ENCODE peak calls at places on chromosome 19, in six cellular contexts. E is fibroblast of pulmonary artery, Y is choroid plexus epithelial cell, B is ascending aorta, X is astrocyte of the spinal cord, Z is neural progenitor cell. Q is an unnamed sample.

GRCh38 chr19:44653977-44654784 is 10.5 kb downstream of the PVR start:
- DNase-seq in Y (peak; percentile 63), E (peak; percentile 58), Z (peak; percentile 80), B (peak; percentile 78), X (peak; percentile 39), Q (no peak)

GRCh38 chr19:45469835-45470146 is 2.0 kb downstream of the FOSB start:
- DNase-seq in Z (no peak), E (no peak), B (no peak), X (peak; percentile 51), Y (peak; percentile 24), Q (no peak)

GRCh38 chr19:8631425-8631819 is 989 bp downstream of the NFILZ start:
- DNase-seq in B (peak; percentile 77), E (peak; percentile 47), Z (peak; percentile 87), Y (peak; percentile 96), X (peak; percentile 94), Q (no peak)

GRCh38 chr19:6229216-6229913 is 50.4 kb downstream of the MLLT1 start:
- DNase-seq in B (no peak), Y (no peak), Z (no peak), E (no peak), X (no peak), Q (no peak)

GRCh38 chr19:47485210-47485609 is 1.2 kb upstream of the KPTN start:
- DNase-seq in E (no peak), X (no peak), B (no peak), Z (no peak), Y (no peak), Q (no peak)

GRCh38 chr19:1324792-1325567 is 39.3 kb downstream of the EFNA2 start:
- DNase-seq in X (peak; percentile 89), Y (peak; percentile 88), E (peak; percentile 69), B (peak; percentile 75), Z (no peak), Q (peak; percentile 12)

GRCh38 chr19:1512671-1513491 is at the start of gene ADAMTSL5:
- DNase-seq in Z (peak; percentile 45), B (no peak), E (peak; percentile 63), X (no peak), Y (peak; percentile 19), Q (no peak)

GRCh38 chr19:23475477-23475876 is 80.2 kb upstream of the ZNF91 start:
- DNase-seq in E (no peak), X (no peak), B (no peak), Z (no peak), Y (no peak), Q (no peak)

GRCh38 chr19:11652056-11652455 is 54.8 kb downstream of the ZNF627 start:
- DNase-seq in B (no peak), X (no peak), Y (no peak), E (no peak), Z (no peak), Q (no peak)

DNA sequence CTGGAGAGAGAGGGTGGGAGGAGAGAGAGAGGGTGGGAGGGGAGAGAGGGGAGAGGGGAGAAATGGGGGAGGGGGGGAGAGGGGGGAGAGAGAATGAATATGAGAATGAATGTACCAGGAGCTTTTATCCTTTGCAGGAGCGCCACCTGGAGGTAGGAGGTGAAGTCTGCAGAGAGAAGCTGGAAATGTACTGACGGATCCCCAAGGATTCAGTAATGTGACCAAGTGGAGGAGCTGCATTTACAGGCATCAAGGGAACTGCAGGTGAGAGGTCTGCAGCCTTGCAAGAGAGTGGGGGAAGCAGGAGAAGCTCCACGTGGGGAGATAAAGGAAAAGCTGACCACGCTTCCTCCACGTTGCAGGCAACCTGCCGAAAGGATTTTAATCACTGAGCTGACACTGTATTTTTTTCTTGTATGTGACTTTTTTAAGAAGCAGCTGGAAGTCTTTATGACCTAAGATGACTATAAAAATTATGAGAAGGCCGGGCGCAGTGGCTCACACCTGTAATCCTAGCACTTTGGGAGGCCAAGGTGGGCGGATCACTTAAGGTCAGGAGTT is 33.7 kb downstream of the VSTM1 start:
- DNase-seq in X (peak; percentile 59), B (peak; percentile 70), Y (peak; percentile 77), E (peak; percentile 82), Z (peak; percentile 81), Q (no peak)
- TF ChIP-seq CTCF in X (peak; percentile 72), B (peak; percentile 44), Y (peak; percentile 81), E (peak; percentile 75), Z (peak; percentile 73), Q (peak; percentile 77)

GRCh38 chr19:15201374-15202023 is 704 bp upstream of the NOTCH3 start:
- DNase-seq in B (no peak), E (no peak), Y (no peak), X (no peak), Z (no peak), Q (no peak)
- H3K4me3 ChIP-seq in B (peak overlapping the region; percentile 75), E (peak overlapping the region; percentile 79), Y (peak overlapping the region; percentile 62), X (peak overlapping the region; percentile 33), Z (peak overlapping the region; percentile 72), Q (peak overlapping the region; percentile 90)

GRCh38 chr19:17778621-17779280 is 16.2 kb upstream of the B3GNT3 start:
- DNase-seq in B (no peak), X (no peak), Y (no peak), Z (peak; percentile 59), E (no peak), Q (no peak)

GRCh38 chr19:17777840-17778620 is 16.9 kb upstream of the B3GNT3 start:
- DNase-seq in Y (peak; percentile 68), Z (peak; percentile 84), B (no peak), E (peak; percentile 38), X (peak; percentile 16), Q (no peak)

GRCh38 chr19:17772172-17772571 is 20.9 kb downstream of the FCHO1 start:
- DNase-seq in E (peak; percentile 40), X (no peak), Z (no peak), B (no peak), Y (peak; percentile 43), Q (no peak)

GRCh38 chr19:17775991-17776803 is 18.7 kb upstream of the B3GNT3 start:
- DNase-seq in Y (peak; percentile 46), X (no peak), Z (no peak), B (no peak), E (no peak), Q (no peak)

DNA sequence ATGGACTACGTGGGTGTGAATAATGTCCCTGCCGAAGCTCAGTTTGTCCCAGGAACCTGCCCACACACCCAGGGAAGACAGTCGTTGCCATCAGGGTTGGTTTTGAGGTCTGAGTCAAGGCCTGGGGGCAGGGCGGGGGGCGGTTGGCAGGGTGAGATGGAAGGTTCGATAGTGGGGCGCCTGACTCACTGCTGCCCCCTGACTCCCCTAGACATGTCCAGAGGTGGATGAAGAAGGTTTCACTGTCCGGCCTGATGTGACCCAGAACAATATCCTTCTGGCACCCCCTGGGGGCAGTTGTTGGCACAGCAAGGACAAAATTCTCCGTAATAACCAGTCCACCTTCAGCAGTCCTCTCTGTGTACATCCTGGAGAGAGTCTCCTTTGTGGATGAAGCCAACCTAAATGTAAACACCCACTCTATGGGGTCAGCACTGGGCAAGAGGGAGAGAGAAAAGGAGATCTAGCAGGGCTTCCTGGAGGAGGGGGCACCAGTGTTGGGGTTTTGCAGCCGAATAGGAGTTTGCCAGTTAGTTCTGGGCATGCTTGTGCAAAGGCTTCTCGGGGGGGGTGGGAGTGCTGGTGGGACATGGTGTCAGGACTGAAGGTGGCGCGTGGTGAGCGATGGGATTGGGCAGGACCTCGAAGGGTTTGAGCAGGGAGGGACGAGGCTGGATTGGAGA is 19.6 kb upstream of the B3GNT3 start:
- DNase-seq in Y (peak; percentile 52), E (peak; percentile 41), Z (peak; percentile 82), X (no peak), B (no peak), Q (no peak)
- TF ChIP-seq CTCF in Y (peak; percentile 79), E (peak; percentile 69), Z (peak; percentile 84), X (peak; percentile 66), B (peak; percentile 42), Q (peak; percentile 68)

DNA sequence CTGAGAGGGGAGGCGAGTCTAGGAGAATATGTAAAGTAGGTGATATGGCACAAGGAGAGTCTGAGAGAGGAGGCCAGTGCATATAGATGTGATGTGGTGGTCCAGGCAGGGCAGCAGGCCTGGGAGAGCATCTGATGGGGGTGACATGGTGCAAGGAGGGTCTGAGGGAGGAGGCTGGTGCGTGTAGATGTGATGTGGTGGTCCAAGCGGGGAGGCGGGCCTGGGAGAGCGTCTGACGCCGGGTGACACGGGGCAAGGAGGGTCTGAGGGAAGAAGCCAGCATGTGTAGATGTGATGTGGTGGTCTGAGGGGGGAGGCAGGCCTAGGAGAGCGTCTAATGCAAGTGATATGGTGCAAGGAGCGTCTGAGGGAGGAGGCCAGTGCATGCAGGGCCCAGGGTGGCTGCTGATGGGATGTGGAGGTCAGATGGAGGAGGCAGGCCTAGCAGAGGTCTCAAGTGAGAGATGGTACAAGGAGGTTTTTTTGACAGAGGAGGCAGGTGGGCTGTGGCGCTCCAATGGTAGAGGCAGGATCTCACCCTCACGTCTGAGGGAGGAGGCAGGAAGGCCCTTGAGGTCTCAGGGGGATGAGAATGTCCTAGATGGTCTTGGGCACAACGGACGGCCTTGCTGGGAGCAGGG is 16.2 kb downstream of the NFIC start:
- DNase-seq in Y (no peak), Z (no peak), X (no peak), E (no peak), B (no peak), Q (no peak)
- H3K4me3 ChIP-seq in Y (no peak overlapping the region), Z (no peak overlapping the region), X (no peak overlapping the region), E (no peak overlapping the region), B (no peak overlapping the region), Q (no peak overlapping the region)

DNA sequence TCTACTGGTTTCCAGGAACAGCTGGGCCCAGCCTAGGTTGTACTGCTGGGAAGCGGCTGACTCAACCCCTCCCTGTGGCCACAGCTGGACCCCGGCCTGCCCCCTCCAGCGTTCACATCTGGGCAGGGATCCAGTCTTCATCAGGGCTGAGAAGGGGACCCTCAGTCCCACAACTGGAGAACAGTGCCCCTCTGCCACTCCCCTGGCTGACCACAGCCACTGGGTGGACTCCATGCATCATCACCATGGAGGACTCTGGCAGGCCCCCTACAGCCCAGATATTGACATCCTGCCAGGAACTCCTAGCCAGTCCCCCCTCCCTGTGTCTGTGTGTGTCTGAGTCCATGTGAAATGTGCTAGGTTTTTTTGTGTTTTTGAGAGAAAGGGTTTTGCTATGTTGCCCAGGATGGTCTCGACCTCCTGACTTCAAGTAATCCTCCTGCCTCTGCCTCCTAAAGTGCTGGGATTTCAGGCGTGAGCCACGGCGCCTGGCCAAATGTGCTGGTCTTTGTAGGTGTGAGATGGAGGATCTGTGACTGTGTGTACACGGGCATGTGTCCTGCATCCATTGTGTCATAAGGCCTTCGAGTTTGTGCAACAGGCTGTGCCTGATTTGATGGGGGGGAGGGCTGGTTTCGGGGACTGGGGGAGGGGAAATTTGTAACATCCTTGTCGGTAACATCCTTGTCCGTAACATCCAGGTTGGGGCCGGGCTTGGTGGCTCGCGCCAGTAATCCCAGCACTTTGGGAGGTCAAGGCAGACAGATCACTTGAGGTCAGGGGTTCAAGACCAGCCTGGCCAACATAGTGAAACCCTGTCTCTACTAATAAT is 4.0 kb upstream of the HOOK2 start:
- DNase-seq in B (peak; percentile 82), Z (peak; percentile 45), Y (peak; percentile 97), X (peak; percentile 95), E (peak; percentile 95), Q (no peak)
- TF ChIP-seq CTCF in B (no peak), Z (peak; percentile 26), Y (peak; percentile 11), X (no peak), E (no peak), Q (no peak)

GRCh38 chr19:27780367-27781065 is 1432.4 kb downstream of the UQCRFS1 start:
- DNase-seq in B (no peak), Y (no peak), Z (no peak), X (no peak), E (no peak), Q (no peak)
- H3K4me3 ChIP-seq in B (no peak overlapping the region), Y (no peak overlapping the region), Z (no peak overlapping the region), X (no peak overlapping the region), E (no peak overlapping the region), Q (no peak overlapping the region)